ENCODE peak calls at places on chromosomes 6 and 20, in seven cellular contexts. A is CD4-positive, alpha-beta memory T cell; C is CD8-positive, alpha-beta T cell; Y is endothelial cell of umbilical vein; T is uterus; M is adipocyte; U is A549. R is an unnamed sample.

GRCh38 chr6:69422474-69422873 is 374.3 kb downstream of the LMBRD1 start:
- DNase-seq in C (no peak), M (no peak), U (no peak), T (no peak), Y (no peak), A (no peak), R (no peak)

GRCh38 chr20:57495978-57496377 is 29.0 kb downstream of the CTCFL start:
- DNase-seq in C (no peak), M (no peak), T (no peak), A (no peak), U (no peak), Y (no peak), R (peak; percentile 48)

GRCh38 chr6:98308564-98308963 is 525.8 kb upstream of the POU3F2 start:
- DNase-seq in C (no peak), M (no peak), U (no peak), A (no peak), T (no peak), Y (no peak), R (no peak)

GRCh38 chr6:13710552-13711383 is 867 bp downstream of the RANBP9 start:
- DNase-seq in T (peak; percentile 43), U (no peak), M (peak; percentile 58), Y (peak; percentile 53), C (peak; percentile 39), A (peak; percentile 13), R (peak; percentile 84)

GRCh38 chr20:22460803-22461202 is 123.6 kb downstream of the FOXA2 start:
- DNase-seq in U (no peak), T (no peak), M (no peak), Y (no peak), A (no peak), C (no peak), R (no peak)

GRCh38 chr20:56788041-56788670 is 159.1 kb downstream of the TFAP2C start:
- DNase-seq in M (peak; percentile 89), C (no peak), U (peak; percentile 86), A (no peak), T (no peak), Y (peak; percentile 36), R (no peak)

GRCh38 chr20:62461157-62461556 is 14.6 kb downstream of the GATA5 start:
- DNase-seq in Y (no peak), C (no peak), T (no peak), A (no peak), M (no peak), U (no peak), R (no peak)

GRCh38 chr20:23128461-23129125 is 42.5 kb upstream of the CD93 start:
- DNase-seq in A (no peak), M (no peak), U (no peak), Y (no peak), C (no peak), T (no peak), R (no peak)

GRCh38 chr6:137873273-137873762 is 6.3 kb downstream of the TNFAIP3 start:
- DNase-seq in T (peak; percentile 74), M (peak; percentile 96), U (peak; percentile 72), A (peak; percentile 58), C (peak; percentile 41), Y (peak; percentile 88), R (no peak)

GRCh38 chr20:38973546-38974120 is 11.5 kb downstream of the DHX35 start:
- DNase-seq in A (no peak), T (no peak), Y (no peak), U (no peak), C (no peak), M (peak; percentile 52), R (no peak)

GRCh38 chr20:4791121-4791520 is 69.4 kb downstream of the PRND start:
- DNase-seq in T (no peak), C (no peak), M (no peak), A (no peak), U (no peak), Y (no peak), R (no peak)

GRCh38 chr20:4949833-4950178 is 51.5 kb downstream of the SLC23A2 start:
- DNase-seq in Y (peak; percentile 46), U (peak; percentile 60), T (no peak), A (peak; percentile 32), M (peak; percentile 68), C (no peak), R (peak; percentile 56)

GRCh38 chr6:16712931-16713484 is 48.3 kb downstream of the ATXN1 start:
- DNase-seq in T (peak; percentile 39), U (no peak), Y (peak; percentile 94), M (peak; percentile 94), C (no peak), A (no peak), R (peak; percentile 52)

GRCh38 chr20:45341939-45342862 is 6.0 kb downstream of the SDC4 start:
- DNase-seq in M (peak; percentile 63), T (peak; percentile 53), Y (peak; percentile 50), A (no peak), U (no peak), C (no peak), R (peak; percentile 89)

GRCh38 chr6:44266347-44266746 is 996 bp upstream of the NFKBIE start:
- DNase-seq in M (no peak), U (no peak), C (no peak), T (no peak), Y (no peak), A (no peak), R (no peak)

GRCh38 chr6:11381801-11382513 is 149.5 kb upstream of the NEDD9 start:
- DNase-seq in Y (no peak), C (peak; percentile 64), A (peak; percentile 81), M (no peak), U (no peak), T (no peak), R (peak; percentile 49)

GRCh38 chr6:43689421-43689820 is 1.8 kb upstream of the MRPS18A start:
- DNase-seq in A (no peak), M (no peak), C (no peak), Y (no peak), U (no peak), T (no peak), R (no peak)

GRCh38 chr6:34696189-34696738 is 303 bp downstream of the ILRUN start:
- DNase-seq in A (no peak), C (no peak), U (no peak), Y (peak; percentile 60), M (peak; percentile 87), T (no peak), R (no peak)

GRCh38 chr20:53569005-53569404 is 24.6 kb downstream of the ZNF217 start:
- DNase-seq in T (no peak), C (no peak), Y (no peak), U (no peak), A (no peak), M (no peak), R (no peak)

GRCh38 chr6:82980086-82980485 is 85.6 kb downstream of the UBE3D start:
- DNase-seq in C (no peak), M (peak; percentile 85), A (no peak), T (no peak), U (no peak), Y (no peak), R (no peak)

GRCh38 chr20:57435498-57436222 is 44.5 kb downstream of the RBM38 start:
- DNase-seq in M (no peak), Y (no peak), A (peak; percentile 30), T (no peak), U (no peak), C (peak; percentile 54), R (peak; percentile 72)

GRCh38 chr6:142474446-142475289 is 172.9 kb downstream of the ADGRG6 start:
- DNase-seq in M (peak; percentile 78), T (no peak), Y (peak; percentile 71), A (peak; percentile 41), U (peak; percentile 28), C (no peak), R (peak; percentile 91)

GRCh38 chr6:10485406-10485805 is 35.7 kb upstream of the GCNT2 start:
- DNase-seq in T (no peak), U (no peak), Y (no peak), C (no peak), M (no peak), A (no peak), R (no peak)

GRCh38 chr20:11296951-11297350 is 620.7 kb upstream of the BTBD3 start:
- DNase-seq in C (no peak), A (no peak), Y (no peak), U (no peak), T (no peak), M (peak; percentile 13), R (no peak)

GRCh38 chr6:36387440-36388303 is at the start of gene ETV7:
- DNase-seq in A (peak; percentile 35), U (no peak), M (peak; percentile 67), C (peak; percentile 20), Y (no peak), T (peak; percentile 39), R (peak; percentile 73)

GRCh38 chr20:2133318-2134183 is 31.9 kb downstream of the STK35 start:
- DNase-seq in Y (no peak), M (peak; percentile 74), T (peak; percentile 40), C (no peak), U (peak; percentile 35), A (no peak), R (no peak)
- H3K4me1 ChIP-seq in Y (peaks cover 3% of the 10 kb centered on the region), M (peaks cover 63% of the 10 kb centered on the region), T (no peaks in the 10 kb centered on the region), C (no peaks in the 10 kb centered on the region), U (peaks cover 40% of the 10 kb centered on the region), A (peaks cover 9% of the 10 kb centered on the region), R (no peaks in the 10 kb centered on the region)

GRCh38 chr20:58552366-58552934 is 37.3 kb upstream of the APCDD1L start:
- DNase-seq in A (no peak), M (no peak), Y (no peak), T (no peak), C (no peak), U (no peak), R (peak; percentile 29)
- H3K4me1 ChIP-seq in A (no peaks in the 10 kb centered on the region), M (peaks cover 24% of the 10 kb centered on the region), Y (peaks cover 31% of the 10 kb centered on the region), T (no peaks in the 10 kb centered on the region), C (no peaks in the 10 kb centered on the region), U (peaks cover 4% of the 10 kb centered on the region), R (no peaks in the 10 kb centered on the region)

DNA sequence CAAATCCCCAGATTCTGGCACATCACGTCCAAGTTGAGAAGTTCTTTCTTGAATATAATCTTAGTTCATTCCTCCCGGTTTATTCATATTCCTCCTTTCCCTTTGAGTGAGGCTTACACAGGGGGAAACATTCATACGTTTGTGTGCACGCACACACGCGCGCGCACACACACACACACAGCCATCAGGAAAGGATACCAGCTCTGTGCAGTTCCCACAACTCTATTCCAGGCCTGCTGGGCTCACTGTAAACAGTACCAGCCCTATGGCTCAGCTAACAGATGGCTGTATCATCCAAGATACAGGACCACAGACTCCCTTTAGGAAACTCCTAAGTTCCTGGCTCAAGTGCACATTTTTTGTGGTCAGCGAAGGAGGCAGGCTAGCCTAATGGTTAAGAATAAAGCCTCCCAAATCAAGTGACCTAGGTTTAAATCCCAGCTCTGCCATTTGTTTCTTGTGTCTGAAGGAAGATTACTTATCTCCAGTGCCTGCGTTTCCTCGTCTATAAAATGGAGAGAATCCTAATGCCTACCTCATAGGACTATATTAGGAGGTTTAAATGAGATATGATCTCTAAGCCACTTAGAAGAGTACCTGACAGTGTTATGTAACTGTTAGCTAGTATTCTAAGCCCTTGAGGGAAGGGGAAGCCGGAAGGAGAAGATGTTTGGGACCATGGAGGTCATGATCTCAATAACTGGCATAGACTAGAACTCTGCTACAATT is 3.7 kb upstream of the TAF8 start:
- DNase-seq in T (no peak), M (peak; percentile 64), Y (peak; percentile 36), C (no peak), U (no peak), A (peak; percentile 21), R (no peak)
- H3K4me1 ChIP-seq in T (peaks cover 36% of the 10 kb centered on the region), M (peaks cover 64% of the 10 kb centered on the region), Y (peaks cover 47% of the 10 kb centered on the region), C (peaks cover 57% of the 10 kb centered on the region), U (peaks cover 62% of the 10 kb centered on the region), A (peaks cover 68% of the 10 kb centered on the region), R (no peaks in the 10 kb centered on the region)

GRCh38 chr6:159151266-159151855 is 17.8 kb upstream of the FNDC1 start:
- DNase-seq in Y (peak; percentile 61), A (peak; percentile 30), C (peak; percentile 36), U (peak; percentile 27), T (peak; percentile 33), M (peak; percentile 85), R (peak; percentile 77)
- H3K4me1 ChIP-seq in Y (no peaks in the 10 kb centered on the region), A (no peaks in the 10 kb centered on the region), C (peaks cover 5% of the 10 kb centered on the region), U (no peaks in the 10 kb centered on the region), T (no peaks in the 10 kb centered on the region), M (no peaks in the 10 kb centered on the region), R (no peaks in the 10 kb centered on the region)

GRCh38 chr6:30779850-30780641 is 35.7 kb upstream of the IER3 start:
- DNase-seq in Y (no peak), C (no peak), A (no peak), T (no peak), M (no peak), U (no peak), R (no peak)
- H3K4me1 ChIP-seq in Y (peaks cover 24% of the 10 kb centered on the region), C (peaks cover 11% of the 10 kb centered on the region), A (no peaks in the 10 kb centered on the region), T (peaks cover 24% of the 10 kb centered on the region), M (peaks cover 48% of the 10 kb centered on the region), U (peaks cover 79% of the 10 kb centered on the region), R (no peaks in the 10 kb centered on the region)

R was measured in endodermal cell.